ENCODE peak calls at places on chromosomes 13 and 19, in five cellular contexts. One of them, this sample, is unnamed. For H3K4me1, the result is how much of the 10 kb centered on the place peaks cover.

GRCh38 chr13:110716235-110716505 is 2.7 kb downstream of the ING1 start:
- DNase-seq in GM12878: no peak
- DNase-seq in left ventricle myocardium inferior: no peak
- DNase-seq in prostate gland: peak
- DNase-seq in heart left ventricle: no peak
- DNase-seq in this sample: peak

GRCh38 chr13:50843256-50844043 is at the start of gene DLEU7:
- DNase-seq in GM12878: no peak
- DNase-seq in left ventricle myocardium inferior: no peak
- DNase-seq in prostate gland: no peak
- DNase-seq in heart left ventricle: no peak
- DNase-seq in this sample: no peak

GRCh38 chr13:27826379-27827353 is 34.4 kb downstream of the GSX1 start:
- DNase-seq in heart left ventricle: peak
- DNase-seq in GM12878: peak
- DNase-seq in left ventricle myocardium inferior: peak
- DNase-seq in prostate gland: peak
- DNase-seq in this sample: peak

GRCh38 chr19:50512999-50513745 is 541 bp downstream of the ASPDH start:
- DNase-seq in GM12878: no peak
- DNase-seq in left ventricle myocardium inferior: no peak
- DNase-seq in heart left ventricle: no peak
- DNase-seq in prostate gland: no peak
- DNase-seq in this sample: no peak

GRCh38 chr13:43301341-43301969 is 278.1 kb downstream of the DNAJC15 start:
- DNase-seq in left ventricle myocardium inferior: no peak
- DNase-seq in heart left ventricle: no peak
- DNase-seq in prostate gland: no peak
- DNase-seq in GM12878: no peak
- DNase-seq in this sample: no peak

GRCh38 chr13:49298903-49299605 is 51.3 kb downstream of the CDADC1 start:
- DNase-seq in left ventricle myocardium inferior: no peak
- DNase-seq in prostate gland: no peak
- DNase-seq in heart left ventricle: no peak
- DNase-seq in GM12878: no peak
- DNase-seq in this sample: no peak

GRCh38 chr13:107585466-107585865 is 629.9 kb downstream of the LIG4 start:
- DNase-seq in GM12878: no peak
- DNase-seq in heart left ventricle: no peak
- DNase-seq in left ventricle myocardium inferior: no peak
- DNase-seq in prostate gland: no peak
- DNase-seq in this sample: no peak

GRCh38 chr13:101416181-101417042 is at the start of gene NALCN:
- DNase-seq in prostate gland: no peak
- DNase-seq in heart left ventricle: peak
- DNase-seq in left ventricle myocardium inferior: peak
- DNase-seq in GM12878: no peak
- DNase-seq in this sample: no peak

GRCh38 chr13:26837997-26838396 is 77.4 kb upstream of the GPR12 start:
- DNase-seq in left ventricle myocardium inferior: peak
- DNase-seq in heart left ventricle: no peak
- DNase-seq in prostate gland: no peak
- DNase-seq in GM12878: no peak
- DNase-seq in this sample: no peak

GRCh38 chr19:42282036-42282762 is 13.1 kb downstream of the CIC start:
- DNase-seq in GM12878: no peak
- DNase-seq in heart left ventricle: no peak
- DNase-seq in prostate gland: no peak
- DNase-seq in left ventricle myocardium inferior: no peak
- DNase-seq in this sample: no peak

GRCh38 chr19:42279902-42280760 is 11.1 kb downstream of the CIC start:
- DNase-seq in prostate gland: peak
- DNase-seq in left ventricle myocardium inferior: peak
- DNase-seq in heart left ventricle: peak
- DNase-seq in GM12878: peak
- DNase-seq in this sample: peak

GRCh38 chr19:42281175-42282035 is 12.4 kb downstream of the CIC start:
- DNase-seq in heart left ventricle: peak
- DNase-seq in GM12878: no peak
- DNase-seq in left ventricle myocardium inferior: peak
- DNase-seq in prostate gland: peak
- DNase-seq in this sample: no peak

GRCh38 chr19:42279148-42279901 is 10.3 kb downstream of the CIC start:
- DNase-seq in left ventricle myocardium inferior: no peak
- DNase-seq in GM12878: no peak
- DNase-seq in prostate gland: no peak
- DNase-seq in heart left ventricle: no peak
- DNase-seq in this sample: no peak

GRCh38 chr19:42280761-42281174 is 11.7 kb downstream of the CIC start:
- DNase-seq in left ventricle myocardium inferior: no peak
- DNase-seq in GM12878: no peak
- DNase-seq in prostate gland: no peak
- DNase-seq in heart left ventricle: peak
- DNase-seq in this sample: no peak
- H3K4me1 ChIP-seq in left ventricle myocardium inferior: half or more
- H3K4me1 ChIP-seq in GM12878: half or more
- H3K4me1 ChIP-seq in prostate gland: under half
- H3K4me1 ChIP-seq in heart left ventricle: half or more
- H3K4me1 ChIP-seq in this sample: half or more

GRCh38 chr13:33978653-33979052 is 160.7 kb downstream of the RFC3 start:
- DNase-seq in heart left ventricle: no peak
- DNase-seq in prostate gland: no peak
- DNase-seq in GM12878: no peak
- DNase-seq in left ventricle myocardium inferior: no peak
- DNase-seq in this sample: no peak

GRCh38 chr13:33973194-33973593 is 155.2 kb downstream of the RFC3 start:
- DNase-seq in GM12878: no peak
- DNase-seq in heart left ventricle: no peak
- DNase-seq in prostate gland: no peak
- DNase-seq in left ventricle myocardium inferior: no peak
- DNase-seq in this sample: no peak

GRCh38 chr13:33971305-33971819 is 153.4 kb downstream of the RFC3 start:
- DNase-seq in heart left ventricle: no peak
- DNase-seq in GM12878: no peak
- DNase-seq in left ventricle myocardium inferior: no peak
- DNase-seq in prostate gland: no peak
- DNase-seq in this sample: no peak

GRCh38 chr13:33976965-33977364 is 159.0 kb downstream of the RFC3 start:
- DNase-seq in GM12878: no peak
- DNase-seq in heart left ventricle: no peak
- DNase-seq in prostate gland: no peak
- DNase-seq in left ventricle myocardium inferior: no peak
- DNase-seq in this sample: no peak
- H3K4me1 ChIP-seq in GM12878: under half
- H3K4me1 ChIP-seq in heart left ventricle: under half
- H3K4me1 ChIP-seq in prostate gland: under half
- H3K4me1 ChIP-seq in left ventricle myocardium inferior: under half
- H3K4me1 ChIP-seq in this sample: under half

DNA sequence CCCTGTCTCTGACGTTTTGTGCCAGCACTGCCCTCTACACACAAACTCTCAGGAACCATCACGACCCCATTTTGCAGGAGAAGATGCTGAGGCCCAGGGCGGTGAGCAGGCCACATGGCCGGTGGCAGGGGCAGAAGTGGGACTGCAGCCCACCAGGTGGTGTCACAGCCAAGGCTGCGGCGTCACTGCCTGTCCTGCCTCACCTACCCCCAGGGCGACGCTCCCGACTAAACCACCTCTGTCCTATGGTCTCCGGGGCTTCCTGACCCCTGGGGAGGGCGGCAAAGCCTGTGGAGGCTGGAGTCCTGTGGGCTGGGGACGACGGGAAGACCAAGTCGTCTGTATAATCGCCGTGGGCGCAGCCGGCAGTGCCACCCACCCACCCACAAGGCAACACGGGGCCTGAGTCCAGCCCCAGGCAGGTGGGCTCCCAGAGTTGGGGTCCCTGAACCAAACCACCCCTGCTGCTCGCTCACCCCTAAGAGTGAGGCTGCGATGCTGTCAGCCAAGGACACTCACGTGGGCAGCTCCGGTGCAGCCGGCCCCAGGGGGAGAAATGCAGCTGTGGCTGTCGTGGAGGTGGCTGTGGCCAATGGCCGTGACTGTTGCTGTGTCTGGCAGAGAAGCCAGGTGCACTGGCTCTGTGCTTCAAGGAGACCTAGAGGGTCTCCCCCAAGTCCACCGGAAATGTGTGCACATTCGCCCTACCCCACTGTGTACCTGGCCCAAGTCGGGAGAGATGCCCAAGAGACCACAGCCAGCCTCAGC is 29.7 kb downstream of the RASA3 start:
- DNase-seq in heart left ventricle: no peak
- DNase-seq in GM12878: no peak
- DNase-seq in prostate gland: no peak
- DNase-seq in left ventricle myocardium inferior: no peak
- DNase-seq in this sample: no peak
- H3K4me1 ChIP-seq in heart left ventricle: half or more
- H3K4me1 ChIP-seq in GM12878: under half
- H3K4me1 ChIP-seq in prostate gland: under half
- H3K4me1 ChIP-seq in left ventricle myocardium inferior: under half
- H3K4me1 ChIP-seq in this sample: half or more

GRCh38 chr13:113835461-113836274 is 28.2 kb downstream of the GAS6 start:
- DNase-seq in left ventricle myocardium inferior: peak
- DNase-seq in GM12878: no peak
- DNase-seq in heart left ventricle: no peak
- DNase-seq in prostate gland: no peak
- DNase-seq in this sample: no peak
- H3K4me1 ChIP-seq in left ventricle myocardium inferior: under half
- H3K4me1 ChIP-seq in GM12878: under half
- H3K4me1 ChIP-seq in heart left ventricle: under half
- H3K4me1 ChIP-seq in prostate gland: under half
- H3K4me1 ChIP-seq in this sample: under half

GRCh38 chr19:41323023-41323422 is 13.1 kb downstream of the CCDC97 start:
- DNase-seq in heart left ventricle: peak
- DNase-seq in left ventricle myocardium inferior: peak
- DNase-seq in GM12878: no peak
- DNase-seq in prostate gland: no peak
- DNase-seq in this sample: no peak
- H3K4me1 ChIP-seq in heart left ventricle: half or more
- H3K4me1 ChIP-seq in left ventricle myocardium inferior: half or more
- H3K4me1 ChIP-seq in GM12878: under half
- H3K4me1 ChIP-seq in prostate gland: under half
- H3K4me1 ChIP-seq in this sample: under half

GRCh38 chr19:13012690-13013608 is 17.7 kb downstream of the NFIX start:
- DNase-seq in prostate gland: no peak
- DNase-seq in left ventricle myocardium inferior: peak
- DNase-seq in GM12878: no peak
- DNase-seq in heart left ventricle: no peak
- DNase-seq in this sample: peak
- H3K4me1 ChIP-seq in prostate gland: under half
- H3K4me1 ChIP-seq in left ventricle myocardium inferior: half or more
- H3K4me1 ChIP-seq in GM12878: under half
- H3K4me1 ChIP-seq in heart left ventricle: half or more
- H3K4me1 ChIP-seq in this sample: under half

GRCh38 chr19:33282036-33282686 is 20.2 kb downstream of the CEBPA start:
- DNase-seq in GM12878: no peak
- DNase-seq in prostate gland: no peak
- DNase-seq in left ventricle myocardium inferior: no peak
- DNase-seq in heart left ventricle: no peak
- DNase-seq in this sample: no peak

GRCh38 chr19:33279430-33280350 is 22.6 kb downstream of the CEBPA start:
- DNase-seq in heart left ventricle: no peak
- DNase-seq in GM12878: no peak
- DNase-seq in prostate gland: no peak
- DNase-seq in left ventricle myocardium inferior: no peak
- DNase-seq in this sample: no peak

GRCh38 chr19:33283578-33283977 is 18.8 kb downstream of the CEBPA start:
- DNase-seq in GM12878: no peak
- DNase-seq in heart left ventricle: no peak
- DNase-seq in left ventricle myocardium inferior: no peak
- DNase-seq in prostate gland: no peak
- DNase-seq in this sample: no peak

GRCh38 chr19:33280351-33280921 is 21.9 kb downstream of the CEBPA start:
- DNase-seq in prostate gland: no peak
- DNase-seq in GM12878: peak
- DNase-seq in left ventricle myocardium inferior: no peak
- DNase-seq in heart left ventricle: no peak
- DNase-seq in this sample: no peak

DNA sequence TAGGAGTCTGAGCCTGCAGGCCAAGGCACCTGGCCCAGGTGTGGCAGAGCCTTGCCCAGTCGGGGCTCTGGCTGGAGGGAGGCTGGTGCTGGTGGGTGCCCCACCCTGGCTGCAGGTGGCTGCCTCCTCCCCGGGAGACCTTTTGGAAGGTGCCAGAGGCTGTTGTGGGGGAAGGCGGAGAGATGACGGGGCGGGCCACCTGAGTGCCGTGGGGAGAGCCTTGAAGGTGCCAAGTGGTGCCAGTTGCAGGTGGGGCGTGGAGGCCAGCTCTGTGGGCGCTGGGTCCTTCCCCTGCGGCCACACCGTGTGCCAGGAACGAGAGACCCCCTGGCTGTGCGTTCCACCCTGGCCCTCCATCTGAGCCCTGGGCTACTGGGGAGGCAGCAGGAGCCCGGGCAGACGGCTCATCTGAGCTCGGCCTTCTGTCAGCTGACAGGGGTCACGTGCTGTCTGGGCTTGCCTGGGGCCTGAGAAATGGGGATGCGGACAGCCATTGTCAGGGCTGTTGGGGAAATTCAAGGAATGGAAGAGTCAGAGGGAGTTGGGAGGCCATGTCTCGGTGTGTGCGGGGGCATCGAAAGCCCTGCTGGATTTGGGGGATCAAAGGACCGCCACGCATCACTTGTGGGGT is 20.9 kb downstream of the CEBPA start:
- DNase-seq in left ventricle myocardium inferior: no peak
- DNase-seq in heart left ventricle: no peak
- DNase-seq in prostate gland: no peak
- DNase-seq in GM12878: no peak
- DNase-seq in this sample: no peak
- H3K4me1 ChIP-seq in left ventricle myocardium inferior: under half
- H3K4me1 ChIP-seq in heart left ventricle: half or more
- H3K4me1 ChIP-seq in prostate gland: under half
- H3K4me1 ChIP-seq in GM12878: under half
- H3K4me1 ChIP-seq in this sample: under half